ENCODE peak calls at places on chromosomes 13 and 19, in four cellular contexts. O is tibial artery, B is A549, N is tibial nerve. V is an unnamed sample.
A peak's percentile ranks its signal among the peaks of the same experiment; 100 is the strongest.

GRCh38 chr19:10226376-10227214 is 4.5 kb downstream of the S1PR2 start:
- DNase-seq in N (peak; percentile 80), O (peak; percentile 79), B (no peak), V (no peak)

GRCh38 chr19:38736036-38736412 is 8.2 kb downstream of the CAPN12 start:
- DNase-seq in N (no peak), B (peak; percentile 81), O (peak; percentile 74), V (peak; percentile 50)

GRCh38 chr19:52248256-52248655 is 21.1 kb upstream of the ZNF766 start:
- DNase-seq in O (no peak), N (peak; percentile 69), B (no peak), V (peak; percentile 8)

GRCh38 chr19:56639217-56639616 is 3.7 kb upstream of the SMIM17 start:
- DNase-seq in O (no peak), B (no peak), N (no peak), V (no peak)

GRCh38 chr13:94217370-94217769 is 262.1 kb downstream of the DCT start:
- DNase-seq in B (no peak), N (no peak), O (no peak), V (no peak)

GRCh38 chr13:18936104-18936503 is 245.5 kb downstream of the TUBA3C start:
- DNase-seq in B (no peak), N (no peak), O (no peak), V (no peak)

GRCh38 chr13:94416454-94417080 is 62.9 kb downstream of the DCT start:
- DNase-seq in B (peak; percentile 32), N (no peak), O (no peak), V (no peak)

GRCh38 chr13:41670873-41671443 is 213.6 kb downstream of the RGCC start:
- DNase-seq in O (no peak), B (no peak), N (no peak), V (no peak)

GRCh38 chr19:33133438-33134031 is 1.6 kb downstream of the WDR88 start:
- DNase-seq in O (no peak), B (peak; percentile 51), N (no peak), V (no peak)

GRCh38 chr13:112103971-112104872 is 37.3 kb downstream of the SOX1 start:
- DNase-seq in N (no peak), O (no peak), B (no peak), V (no peak)

GRCh38 chr13:30453727-30454126 is 12.0 kb downstream of the HMGB1 start:
- DNase-seq in N (no peak), O (no peak), B (peak; percentile 39), V (no peak)

GRCh38 chr19:11410682-11411081 is 8.4 kb downstream of the RGL3 start:
- DNase-seq in N (no peak), O (no peak), B (peak; percentile 21), V (no peak)

GRCh38 chr19:1408300-1409203 is 1.2 kb downstream of the DAZAP1 start:
- DNase-seq in B (no peak), N (no peak), O (no peak), V (peak; percentile 50)

GRCh38 chr13:42486711-42487198 is 87.2 kb upstream of the TNFSF11 start:
- DNase-seq in B (peak; percentile 17), O (no peak), N (no peak), V (no peak)

GRCh38 chr13:99980201-99981114 is 1.1 kb upstream of the ZIC2 start:
- DNase-seq in B (peak; percentile 87), O (peak; percentile 82), N (no peak), V (peak; percentile 30)

GRCh38 chr19:35294328-35294727 is 2.4 kb downstream of the MAG start:
- DNase-seq in B (no peak), N (no peak), O (no peak), V (no peak)

GRCh38 chr19:51398096-51398704 is 7.8 kb upstream of the C19orf84 start:
- DNase-seq in N (no peak), B (peak; percentile 49), O (no peak), V (no peak)

GRCh38 chr19:46043519-46043918 is 2.7 kb upstream of the IGFL4 start:
- DNase-seq in N (no peak), B (no peak), O (no peak), V (no peak)

GRCh38 chr13:67223024-67223423 is 7.1 kb downstream of the PCDH9 start:
- DNase-seq in B (no peak), O (no peak), N (no peak), V (no peak)

GRCh38 chr19:19997656-19998268 is 41.5 kb downstream of the ZNF682 start:
- DNase-seq in B (no peak), O (no peak), N (no peak), V (peak; percentile 2)

GRCh38 chr13:23449386-23450162 is 16.1 kb upstream of the SACS start:
- DNase-seq in O (no peak), N (no peak), B (no peak), V (no peak)

GRCh38 chr13:51731759-51732158 is 72.2 kb downstream of the DHRS12 start:
- DNase-seq in B (peak; percentile 16), O (no peak), N (no peak), V (no peak)

GRCh38 chr13:31204592-31204991 is 4.8 kb downstream of the B3GLCT start:
- DNase-seq in N (no peak), O (no peak), B (peak; percentile 14), V (no peak)

GRCh38 chr19:8697671-8698432 is 743 bp downstream of the ACTL9 start:
- DNase-seq in B (no peak), N (no peak), O (no peak), V (no peak)

GRCh38 chr19:1291761-1292418 is 6.2 kb downstream of the EFNA2 start:
- DNase-seq in O (no peak), N (no peak), B (no peak), V (no peak)

GRCh38 chr19:50266896-50267295 is 62.3 kb downstream of the KCNC3 start:
- DNase-seq in O (no peak), N (no peak), B (no peak), V (no peak)

GRCh38 chr19:13023666-13024065 is 28.4 kb downstream of the NFIX start:
- DNase-seq in N (no peak), O (no peak), B (no peak), V (no peak)

GRCh38 chr13:68081051-68081450 is 850.9 kb upstream of the PCDH9 start:
- DNase-seq in N (no peak), O (no peak), B (no peak), V (no peak)

DNA sequence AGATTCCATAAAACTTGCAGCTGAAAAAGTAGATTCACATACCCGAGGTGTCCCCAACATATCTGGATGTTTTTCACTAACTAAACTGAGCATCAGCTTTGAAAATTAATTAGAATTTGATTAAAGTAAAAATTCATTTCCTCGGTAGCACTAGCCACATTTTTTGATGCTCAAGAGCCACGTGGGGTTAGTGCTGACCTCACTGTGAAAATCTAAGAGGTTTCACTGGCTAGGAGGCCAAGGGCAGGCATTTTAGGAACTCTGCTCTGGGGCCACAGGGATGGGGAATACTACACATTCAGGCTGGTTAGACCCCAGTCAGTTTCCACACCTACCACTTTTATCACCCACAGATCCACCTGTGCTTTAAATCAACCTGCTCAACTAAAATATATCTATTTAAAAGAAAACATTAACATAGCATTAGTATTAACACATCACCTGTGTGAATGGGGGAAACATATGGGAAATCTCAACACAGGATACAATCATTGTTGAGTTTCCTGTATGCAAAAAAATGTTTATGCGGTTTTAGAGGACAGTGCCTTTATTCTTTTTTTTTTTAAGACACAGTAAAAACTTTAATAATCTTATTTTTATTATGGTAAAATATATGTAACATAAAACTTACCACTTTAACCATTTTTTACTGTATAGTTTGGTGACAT is 45.5 kb downstream of the BRD4 start:
- DNase-seq in N (no peak), B (no peak), O (no peak), V (no peak)
- H3K4me1 ChIP-seq in N (peaks cover 90% of the 10 kb centered on the region), B (peaks cover 75% of the 10 kb centered on the region), O (no peaks in the 10 kb centered on the region), V (peaks cover 89% of the 10 kb centered on the region)

DNA sequence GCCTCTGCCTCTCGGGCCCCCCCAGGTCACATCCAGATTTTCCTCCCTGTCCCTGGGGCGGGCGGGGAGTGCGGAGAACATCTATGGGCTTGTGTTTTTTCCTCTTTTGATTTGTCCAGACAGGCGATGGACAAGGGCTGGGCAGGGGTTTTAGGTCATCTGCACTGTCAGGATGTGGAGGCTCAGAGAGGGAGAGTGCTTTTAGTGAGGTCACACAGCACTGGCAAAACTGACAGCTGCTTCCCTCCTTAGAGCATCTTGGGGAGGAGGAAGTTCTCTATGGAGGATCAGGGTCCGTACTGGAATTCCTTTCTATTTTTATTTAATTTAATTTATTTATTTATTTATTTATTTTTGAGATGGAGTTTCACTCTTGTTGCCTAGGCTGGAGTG is 38.9 kb downstream of the NFIC start:
- DNase-seq in O (no peak), B (no peak), N (no peak), V (no peak)
- H3K4me3 ChIP-seq in O (peak overlapping the region; percentile 63), B (no peak overlapping the region), N (no peak overlapping the region), V (no peak overlapping the region)

GRCh38 chr13:26021956-26022355 is 29.9 kb downstream of the SHISA2 start:
- DNase-seq in N (no peak), B (no peak), O (no peak), V (no peak)
- H3K4me1 ChIP-seq in N (no peaks in the 10 kb centered on the region), B (no peaks in the 10 kb centered on the region), O (no peaks in the 10 kb centered on the region), V (no peaks in the 10 kb centered on the region)

DNA sequence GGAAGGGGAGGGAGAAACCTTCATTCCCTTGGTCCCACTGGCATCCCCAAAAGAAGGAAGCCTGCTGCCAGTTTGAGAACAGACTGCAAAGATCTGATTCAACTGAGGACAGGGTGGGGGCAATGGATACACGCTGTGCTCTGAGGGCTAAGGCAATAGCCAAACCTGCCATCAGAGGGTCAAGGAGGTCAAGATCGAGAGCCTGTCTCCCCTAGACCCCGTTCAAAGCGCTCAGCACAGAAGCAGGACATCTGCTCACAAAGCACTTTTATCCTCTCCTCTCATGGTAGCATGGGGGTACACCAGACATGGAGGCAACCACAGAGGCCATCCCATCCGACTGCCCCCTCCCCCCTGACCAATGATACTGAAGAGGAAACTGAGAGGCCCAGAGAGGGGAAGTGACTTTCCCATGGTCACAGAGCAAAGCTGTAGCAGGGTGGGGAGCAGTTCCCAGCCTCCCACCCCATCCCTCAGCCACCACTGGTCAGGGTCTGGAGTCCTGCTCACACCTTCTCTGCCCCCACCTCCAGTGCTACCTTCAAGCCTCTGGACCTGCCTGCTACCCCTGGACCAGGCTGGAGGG is 11.1 kb downstream of the POU2F2 start:
- DNase-seq in B (no peak), N (no peak), O (no peak), V (no peak)
- H3K4me3 ChIP-seq in B (no peak overlapping the region), N (no peak overlapping the region), O (no peak overlapping the region), V (no peak overlapping the region)

DNA sequence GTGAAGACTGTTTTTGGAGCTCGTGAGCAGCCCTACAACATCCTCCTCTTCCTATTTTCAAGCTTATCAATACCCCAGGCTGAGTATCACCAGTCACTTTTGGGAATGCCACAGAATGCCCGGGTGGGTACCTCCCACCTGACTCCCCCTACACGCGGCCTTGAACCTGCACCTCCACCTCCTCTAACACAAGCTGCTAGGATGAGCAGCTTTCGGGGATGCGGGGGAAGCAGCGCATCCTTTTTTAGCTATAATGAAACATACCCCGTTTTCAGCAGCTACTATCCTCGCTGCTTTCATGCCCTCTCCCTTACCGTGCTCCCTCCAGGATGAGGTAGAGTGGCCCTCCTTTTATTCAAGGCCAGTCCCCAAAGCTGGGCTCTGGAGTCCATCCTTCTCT is 55.4 kb downstream of the STK24 start:
- DNase-seq in B (no peak), N (no peak), O (no peak), V (no peak)
- H3K4me1 ChIP-seq in B (peaks cover 9% of the 10 kb centered on the region), N (peaks cover 17% of the 10 kb centered on the region), O (no peaks in the 10 kb centered on the region), V (peaks cover 65% of the 10 kb centered on the region)